ENCODE peak calls at places on chromosomes 3 and 15, in nine cellular contexts. R, Z, F, H, C, G, B, O and E are unnamed samples.

GRCh38 chr3:100089802-100090668 is 24.3 kb downstream of the FILIP1L start:
- DNase-seq in R (no peak), Z (peak), F (peak), H (peak), C (no peak), G (peak), B (no peak), O (peak), E (no peak)

GRCh38 chr3:115040673-115041286 is 106.3 kb downstream of the ZBTB20 start:
- DNase-seq in R (peak), Z (peak), F (peak), H (peak), C (no peak), G (peak), B (no peak), O (peak), E (no peak)

GRCh38 chr3:38461086-38461390 is 7.3 kb downstream of the ACVR2B start:
- DNase-seq in R (no peak), Z (no peak), F (no peak), H (no peak), C (no peak), G (no peak), B (no peak), O (no peak), E (no peak)

GRCh38 chr3:148379763-148380162 is 317.9 kb upstream of the AGTR1 start:
- DNase-seq in R (no peak), Z (peak), F (peak), H (peak), C (no peak), G (peak), B (no peak), O (peak), E (peak)

GRCh38 chr3:183180105-183180763 is 17.7 kb upstream of the LAMP3 start:
- DNase-seq in R (no peak), Z (no peak), F (no peak), H (peak), C (no peak), G (peak), B (no peak), O (no peak), E (no peak)

GRCh38 chr15:73052679-73053397 is 575 bp downstream of the NEO1 start:
- DNase-seq in R (peak), Z (peak), F (peak), H (peak), C (peak), G (peak), B (peak), O (no peak), E (no peak)

GRCh38 chr3:58006661-58007060 is 1.6 kb upstream of the FLNB start:
- DNase-seq in R (no peak), Z (peak), F (no peak), H (no peak), C (no peak), G (no peak), B (peak), O (no peak), E (no peak)

GRCh38 chr3:158770254-158771017 is 31.4 kb upstream of the MFSD1 start:
- DNase-seq in R (no peak), Z (no peak), F (peak), H (peak), C (no peak), G (no peak), B (no peak), O (peak), E (no peak)

GRCh38 chr15:40060241-40060961 is 21.4 kb upstream of the SRP14 start:
- DNase-seq in R (peak), Z (no peak), F (no peak), H (no peak), C (no peak), G (no peak), B (no peak), O (no peak), E (no peak)

GRCh38 chr3:170330366-170330765 is 27.1 kb upstream of the SKIL start:
- DNase-seq in R (no peak), Z (no peak), F (peak), H (peak), C (no peak), G (no peak), B (no peak), O (no peak), E (no peak)

GRCh38 chr3:42376397-42376798 is 34.0 kb downstream of the LYZL4 start:
- DNase-seq in R (no peak), Z (no peak), F (peak), H (peak), C (peak), G (no peak), B (no peak), O (peak), E (peak)

GRCh38 chr3:122257951-122258350 is 67.1 kb upstream of the CSTA start:
- DNase-seq in R (no peak), Z (no peak), F (no peak), H (no peak), C (no peak), G (no peak), B (no peak), O (no peak), E (no peak)

GRCh38 chr15:31341501-31342195 is 15.0 kb downstream of the KLF13 start:
- DNase-seq in R (peak), Z (no peak), F (no peak), H (no peak), C (no peak), G (no peak), B (no peak), O (no peak), E (no peak)

GRCh38 chr15:31342381-31342780 is 15.7 kb downstream of the KLF13 start:
- DNase-seq in R (no peak), Z (no peak), F (no peak), H (no peak), C (no peak), G (no peak), B (no peak), O (no peak), E (no peak)

GRCh38 chr15:31343831-31344230 is 17.2 kb downstream of the KLF13 start:
- DNase-seq in R (no peak), Z (no peak), F (no peak), H (no peak), C (no peak), G (no peak), B (no peak), O (no peak), E (no peak)

GRCh38 chr15:31344266-31344665 is 17.6 kb downstream of the KLF13 start:
- DNase-seq in R (no peak), Z (no peak), F (no peak), H (no peak), C (peak), G (no peak), B (no peak), O (no peak), E (no peak)

GRCh38 chr15:31342781-31343626 is 16.4 kb downstream of the KLF13 start:
- DNase-seq in R (no peak), Z (no peak), F (no peak), H (no peak), C (no peak), G (peak), B (no peak), O (no peak), E (no peak)
- TF ChIP-seq CTCF in R (no peak), Z (no peak), F (no peak), H (no peak), C (no peak), G (peak), B (no peak), O (no peak), E (no peak)

GRCh38 chr3:137770066-137770805 is 6.1 kb downstream of the SOX14 start:
- DNase-seq in R (no peak), Z (no peak), F (no peak), H (no peak), C (no peak), G (peak), B (no peak), O (no peak), E (no peak)

GRCh38 chr3:137768021-137768360 is 3.9 kb downstream of the SOX14 start:
- DNase-seq in R (no peak), Z (no peak), F (no peak), H (no peak), C (no peak), G (no peak), B (no peak), O (no peak), E (no peak)

GRCh38 chr3:137769321-137770065 is 5.4 kb downstream of the SOX14 start:
- DNase-seq in R (no peak), Z (no peak), F (no peak), H (no peak), C (no peak), G (peak), B (no peak), O (no peak), E (no peak)

GRCh38 chr3:137767146-137768020 is 3.3 kb downstream of the SOX14 start:
- DNase-seq in R (no peak), Z (peak), F (no peak), H (no peak), C (no peak), G (peak), B (no peak), O (no peak), E (no peak)

GRCh38 chr3:137768361-137769320 is 4.5 kb downstream of the SOX14 start:
- DNase-seq in R (no peak), Z (no peak), F (no peak), H (no peak), C (no peak), G (peak), B (no peak), O (no peak), E (no peak)
- H3K4me3 ChIP-seq in R (peak), Z (no peak), F (no peak), H (peak), C (peak), G (peak), B (peak), O (peak), E (peak)

DNA sequence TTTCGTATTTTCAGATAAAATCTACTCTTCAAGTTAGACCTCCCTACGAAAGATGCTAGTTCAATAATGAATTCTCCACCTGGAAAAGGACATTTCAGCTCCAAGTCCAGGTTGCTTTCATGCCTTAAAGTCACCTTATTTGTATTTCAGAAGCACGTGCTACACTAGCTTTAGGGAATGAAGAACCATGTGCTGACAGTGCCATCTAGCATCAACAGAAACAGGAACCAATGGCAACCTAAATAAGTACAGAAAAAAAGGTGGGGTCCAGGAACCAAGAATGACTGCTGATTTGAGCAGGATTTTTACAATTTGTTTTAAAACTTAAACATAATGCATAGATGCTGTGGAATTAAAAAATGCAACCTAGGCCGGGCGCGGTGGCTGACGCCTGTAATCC is 77.6 kb upstream of the SNRPN start:
- DNase-seq in R (no peak), Z (no peak), F (peak), H (peak), C (no peak), G (peak), B (no peak), O (no peak), E (no peak)
- TF ChIP-seq CTCF in R (no peak), Z (no peak), F (no peak), H (no peak), C (no peak), G (peak), B (no peak), O (no peak), E (no peak)

GRCh38 chr15:70257047-70257446 is 159.3 kb upstream of the TLE3 start:
- DNase-seq in R (no peak), Z (no peak), F (no peak), H (no peak), C (no peak), G (no peak), B (no peak), O (no peak), E (no peak)

GRCh38 chr15:70259640-70260066 is 161.9 kb upstream of the TLE3 start:
- DNase-seq in R (peak), Z (peak), F (no peak), H (no peak), C (no peak), G (peak), B (no peak), O (no peak), E (no peak)

GRCh38 chr15:70258369-70259029 is 160.8 kb upstream of the TLE3 start:
- DNase-seq in R (peak), Z (no peak), F (no peak), H (no peak), C (peak), G (no peak), B (no peak), O (no peak), E (no peak)

GRCh38 chr15:70259030-70259424 is 161.3 kb upstream of the TLE3 start:
- DNase-seq in R (peak), Z (no peak), F (peak), H (peak), C (peak), G (no peak), B (peak), O (peak), E (no peak)

GRCh38 chr15:70257573-70258220 is 160.0 kb upstream of the TLE3 start:
- DNase-seq in R (peak), Z (no peak), F (no peak), H (no peak), C (no peak), G (no peak), B (no peak), O (no peak), E (no peak)
- H3K4me3 ChIP-seq in R (no peak), Z (no peak), F (no peak), H (no peak), C (no peak), G (no peak), B (no peak), O (no peak), E (no peak)

GRCh38 chr3:36124118-36124796 is 256.0 kb upstream of the STAC start:
- DNase-seq in R (no peak), Z (peak), F (peak), H (peak), C (no peak), G (peak), B (no peak), O (no peak), E (peak)
- TF ChIP-seq CTCF in R (no peak), Z (peak), F (peak), H (no peak), C (no peak), G (peak), B (no peak), O (peak), E (peak)

GRCh38 chr3:24088782-24089181 is 143.7 kb downstream of the NR1D2 start:
- DNase-seq in R (no peak), Z (peak), F (peak), H (peak), C (no peak), G (peak), B (no peak), O (no peak), E (no peak)

GRCh38 chr3:24087469-24087868 is 142.4 kb downstream of the NR1D2 start:
- DNase-seq in R (no peak), Z (no peak), F (no peak), H (no peak), C (no peak), G (no peak), B (no peak), O (no peak), E (no peak)

DNA sequence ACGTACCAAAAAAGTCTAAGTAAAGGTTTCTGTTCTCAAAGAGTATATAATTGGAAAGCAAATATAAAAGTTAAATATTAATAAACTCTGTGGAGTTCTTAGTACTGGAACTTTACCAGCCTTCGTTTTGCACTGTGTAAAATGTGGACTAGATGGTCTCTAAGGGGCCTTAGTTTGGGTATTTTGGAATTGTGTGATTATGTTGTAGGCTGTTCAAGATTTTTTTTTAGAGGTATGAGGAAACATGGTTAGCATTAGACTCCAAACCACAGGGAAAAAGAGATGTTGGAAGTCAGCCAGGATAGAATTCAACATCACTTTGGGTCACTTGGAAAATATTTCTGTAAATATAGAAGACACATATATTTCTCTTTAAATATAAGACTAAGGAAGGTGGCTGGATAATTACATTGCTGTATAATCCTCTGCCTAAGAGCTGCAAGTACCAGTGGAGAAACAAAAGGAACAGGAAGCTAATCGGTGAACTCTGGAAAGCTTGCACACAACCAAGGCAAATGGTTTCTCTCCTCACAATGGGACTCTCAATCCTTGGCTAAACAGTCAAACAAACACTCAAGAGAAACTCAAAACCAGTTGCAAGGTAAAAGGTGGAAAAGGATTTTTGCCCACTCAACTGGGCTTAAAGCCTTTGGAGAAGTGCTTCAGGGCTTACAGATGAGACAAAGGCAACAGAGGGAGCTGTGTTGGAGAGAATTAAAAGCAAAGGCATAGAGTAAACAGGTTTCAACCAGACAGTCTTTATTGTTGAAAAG is 141.7 kb downstream of the NR1D2 start:
- DNase-seq in R (no peak), Z (no peak), F (no peak), H (peak), C (no peak), G (no peak), B (no peak), O (no peak), E (no peak)
- H3K4me3 ChIP-seq in R (no peak), Z (no peak), F (no peak), H (no peak), C (no peak), G (no peak), B (no peak), O (no peak), E (no peak)